ENCODE peak calls at places on chromosomes 4 and X, in eight cellular contexts. V is fibroblast of the aortic adventitia, M is tibial nerve, R is MM.1S, B is HFFc6, Q is osteocyte, C is Calu3, T is keratinocyte. Z is an unnamed sample.

GRCh38 chr4:150010525-150011126 is 67.6 kb upstream of the DCLK2 start:
- DNase-seq in V (peak), M (peak), R (peak), B (peak), Q (no peak), C (peak), T (no peak), Z (peak)

GRCh38 chr4:24070117-24070516 is 180.3 kb upstream of the PPARGC1A start:
- DNase-seq in V (peak), M (no peak), R (no peak), B (peak), Q (no peak), C (no peak), T (peak), Z (no peak)

GRCh38 chrX:116436358-116436816 is at the start of gene SLC6A14:
- DNase-seq in V (no peak), M (no peak), R (no peak), B (no peak), Q (no peak), C (peak), T (no peak), Z (no peak)

GRCh38 chr4:34854451-34854850 is 1389.9 kb downstream of the ARAP2 start:
- DNase-seq in V (no peak), M (no peak), R (no peak), B (no peak), Q (no peak), C (no peak), T (no peak), Z (no peak)

GRCh38 chr4:154389142-154389541 is 102.5 kb downstream of the DCHS2 start:
- DNase-seq in V (no peak), M (no peak), R (no peak), B (no peak), Q (no peak), C (no peak), T (no peak), Z (no peak)

GRCh38 chrX:83510466-83511181 is 2.5 kb downstream of the POU3F4 start:
- DNase-seq in V (no peak), M (no peak), R (no peak), B (no peak), Q (no peak), C (no peak), T (no peak), Z (no peak)

GRCh38 chr4:9969526-9970398 is 51.5 kb downstream of the SLC2A9 start:
- DNase-seq in V (no peak), M (no peak), R (peak), B (no peak), Q (peak), C (no peak), T (no peak), Z (peak)

GRCh38 chrX:70481424-70481823 is 36.8 kb downstream of the DLG3 start:
- DNase-seq in V (no peak), M (no peak), R (no peak), B (no peak), Q (no peak), C (no peak), T (no peak), Z (no peak)

GRCh38 chr4:153337686-153338085 is 6.8 kb upstream of the MND1 start:
- DNase-seq in V (no peak), M (no peak), R (no peak), B (no peak), Q (no peak), C (no peak), T (no peak), Z (no peak)

GRCh38 chr4:107740381-107740780 is 20.3 kb upstream of the PAPSS1 start:
- DNase-seq in V (no peak), M (no peak), R (no peak), B (no peak), Q (no peak), C (no peak), T (no peak), Z (no peak)
- TF ChIP-seq CTCF in V (no peak), M (peak), R (no peak), B (no peak), Q (peak), C (no peak), T (no peak), Z (no peak)

GRCh38 chr4:182917182-182918043 is at the start of gene DCTD:
- DNase-seq in V (peak), M (peak), R (peak), B (peak), Q (peak), C (peak), T (no peak), Z (peak)
- TF ChIP-seq CTCF in V (peak), M (peak), R (peak), B (peak), Q (peak), C (no peak), T (no peak), Z (peak)

GRCh38 chr4:663438-664428 is 10.3 kb downstream of the ATP5ME start:
- DNase-seq in V (no peak), M (no peak), R (no peak), B (no peak), Q (no peak), C (no peak), T (no peak), Z (peak)
- TF ChIP-seq CTCF in V (no peak), M (no peak), R (no peak), B (no peak), Q (peak), C (no peak), T (no peak), Z (no peak)

GRCh38 chr4:107618656-107619055 is 101.4 kb downstream of the PAPSS1 start:
- DNase-seq in V (no peak), M (no peak), R (no peak), B (no peak), Q (no peak), C (no peak), T (no peak), Z (no peak)

GRCh38 chr4:107616838-107617389 is 103.1 kb downstream of the PAPSS1 start:
- DNase-seq in V (no peak), M (no peak), R (no peak), B (no peak), Q (no peak), C (no peak), T (no peak), Z (no peak)

GRCh38 chr4:107619731-107620130 is 100.3 kb downstream of the PAPSS1 start:
- DNase-seq in V (no peak), M (no peak), R (no peak), B (peak), Q (no peak), C (no peak), T (no peak), Z (no peak)

GRCh38 chr4:107622006-107622405 is 98.0 kb downstream of the PAPSS1 start:
- DNase-seq in V (no peak), M (no peak), R (no peak), B (no peak), Q (no peak), C (no peak), T (no peak), Z (no peak)

GRCh38 chr4:107619065-107619464 is 101.0 kb downstream of the PAPSS1 start:
- DNase-seq in V (peak), M (peak), R (no peak), B (peak), Q (no peak), C (no peak), T (no peak), Z (no peak)
- TF ChIP-seq CTCF in V (no peak), M (no peak), R (no peak), B (no peak), Q (no peak), C (no peak), T (no peak), Z (no peak)

Z was measured in activated CD8-positive, alpha-beta T cell treated with anti-CD3 and anti-CD28 coated beads for 36 hours.